ENCODE peak calls at places on chromosomes 16 and 17, in four cellular contexts. H is K562; Y is CD8-positive, alpha-beta memory T cell; R is adipocyte. U is an unnamed sample.
A peak's percentile ranks its signal among the peaks of the same experiment; 100 is the strongest.

GRCh38 chr17:38702900-38703741 is 2.0 kb upstream of the MLLT6 start:
- DNase-seq in H (no peak), Y (no peak), R (no peak), U (no peak)

GRCh38 chr16:70594569-70594968 is 51.8 kb upstream of the IL34 start:
- DNase-seq in H (no peak), Y (no peak), R (no peak), U (no peak)

GRCh38 chr17:74307984-74308773 is 17.8 kb upstream of the KIF19 start:
- DNase-seq in H (peak; percentile 35), Y (no peak), R (no peak), U (no peak)

GRCh38 chr16:68480084-68480995 is 32.0 kb upstream of the SMPD3 start:
- DNase-seq in H (no peak), Y (no peak), R (no peak), U (no peak)

GRCh38 chr16:72979974-72980373 is 68.0 kb downstream of the ZFHX3 start:
- DNase-seq in H (no peak), Y (no peak), R (no peak), U (no peak)

GRCh38 chr16:10959161-10959560 is 14.8 kb downstream of the CLEC16A start:
- DNase-seq in H (no peak), Y (no peak), R (no peak), U (no peak)

GRCh38 chr16:47565454-47565853 is 104.3 kb downstream of the PHKB start:
- DNase-seq in H (no peak), Y (no peak), R (no peak), U (no peak)

GRCh38 chr17:83135692-83136091 is 56.3 kb downstream of the METRNL start:
- DNase-seq in H (no peak), Y (no peak), R (no peak), U (no peak)

GRCh38 chr16:2493608-2494007 is 18.7 kb downstream of the TBC1D24 start:
- DNase-seq in H (no peak), Y (no peak), R (no peak), U (no peak)

GRCh38 chr16:27529962-27530361 is 19.8 kb downstream of the GTF3C1 start:
- DNase-seq in H (no peak), Y (no peak), R (peak; percentile 29), U (peak; percentile 24)

GRCh38 chr16:89574681-89575246 is 794 bp upstream of the CPNE7 start:
- DNase-seq in H (peak; percentile 86), Y (no peak), R (peak; percentile 93), U (no peak)

GRCh38 chr17:54727624-54728023 is 173.0 kb upstream of the TOM1L1 start:
- DNase-seq in H (no peak), Y (no peak), R (no peak), U (no peak)

GRCh38 chr17:18896947-18897346 is 39.0 kb downstream of the PRPSAP2 start:
- DNase-seq in H (no peak), Y (no peak), R (no peak), U (no peak)

GRCh38 chr17:18891541-18891940 is 33.6 kb downstream of the PRPSAP2 start:
- DNase-seq in H (no peak), Y (no peak), R (no peak), U (no peak)

DNA sequence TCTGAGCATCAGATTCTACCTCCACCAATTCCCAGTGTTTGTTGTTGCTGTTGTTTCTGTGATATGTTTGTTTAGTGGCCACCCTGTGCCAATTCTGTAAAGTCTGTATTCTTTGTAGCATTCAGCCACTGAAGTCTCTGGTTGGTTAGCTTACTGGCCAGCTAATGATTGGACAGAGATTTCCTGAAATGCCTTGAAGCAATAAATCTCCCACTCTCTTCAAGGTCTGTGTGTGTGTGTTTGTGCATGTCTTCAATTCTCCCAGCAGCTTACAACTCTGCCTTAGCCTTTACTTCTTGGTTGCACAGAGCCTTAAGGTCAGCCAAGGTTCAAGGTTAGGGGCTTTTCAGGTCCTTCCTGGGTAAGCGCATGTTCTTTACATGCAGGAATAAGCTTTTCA is 38.2 kb downstream of the PRPSAP2 start:
- DNase-seq in H (no peak), Y (no peak), R (no peak), U (no peak)
- H3K9me3 ChIP-seq in H (no peaks in the 10 kb centered on the region), Y (no peaks in the 10 kb centered on the region), R (no peaks in the 10 kb centered on the region), U (no peaks in the 10 kb centered on the region)

DNA sequence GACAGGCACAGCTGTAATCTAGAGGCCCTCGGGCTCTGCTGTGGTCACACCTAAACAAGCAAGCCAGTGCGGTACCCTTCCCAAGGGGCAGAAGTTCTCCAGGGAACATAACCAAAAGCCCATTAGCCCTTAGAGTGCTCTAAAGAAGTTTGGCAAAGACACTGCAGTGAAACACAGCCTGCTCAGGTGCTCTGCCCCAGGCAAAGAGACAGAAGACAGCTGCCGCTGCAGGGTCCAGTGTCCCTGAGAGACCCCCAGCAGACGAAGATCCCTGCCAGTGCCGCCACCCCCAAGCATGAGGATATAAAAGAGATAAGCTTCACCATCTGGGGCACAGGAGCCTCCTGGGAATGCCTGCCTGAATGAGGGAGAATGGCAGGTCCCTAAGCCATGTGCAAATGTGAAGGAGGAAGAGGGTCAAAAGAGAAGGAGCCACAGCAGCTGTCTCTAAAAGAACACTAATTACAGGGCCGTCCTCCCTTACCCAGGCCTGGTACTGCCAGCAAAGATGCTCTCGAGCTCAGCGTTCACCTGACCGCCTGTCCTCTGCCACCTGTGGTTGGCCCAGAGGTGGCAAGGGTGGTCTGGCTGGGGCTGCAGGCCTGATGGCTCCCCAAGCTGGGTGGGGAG is 29.7 kb downstream of the CUEDC1 start:
- DNase-seq in H (no peak), Y (no peak), R (no peak), U (no peak)
- H3K27me3 ChIP-seq in H (peaks cover 71% of the 10 kb centered on the region), Y (peaks cover 5% of the 10 kb centered on the region), R (no peaks in the 10 kb centered on the region), U (no peaks in the 10 kb centered on the region)

DNA sequence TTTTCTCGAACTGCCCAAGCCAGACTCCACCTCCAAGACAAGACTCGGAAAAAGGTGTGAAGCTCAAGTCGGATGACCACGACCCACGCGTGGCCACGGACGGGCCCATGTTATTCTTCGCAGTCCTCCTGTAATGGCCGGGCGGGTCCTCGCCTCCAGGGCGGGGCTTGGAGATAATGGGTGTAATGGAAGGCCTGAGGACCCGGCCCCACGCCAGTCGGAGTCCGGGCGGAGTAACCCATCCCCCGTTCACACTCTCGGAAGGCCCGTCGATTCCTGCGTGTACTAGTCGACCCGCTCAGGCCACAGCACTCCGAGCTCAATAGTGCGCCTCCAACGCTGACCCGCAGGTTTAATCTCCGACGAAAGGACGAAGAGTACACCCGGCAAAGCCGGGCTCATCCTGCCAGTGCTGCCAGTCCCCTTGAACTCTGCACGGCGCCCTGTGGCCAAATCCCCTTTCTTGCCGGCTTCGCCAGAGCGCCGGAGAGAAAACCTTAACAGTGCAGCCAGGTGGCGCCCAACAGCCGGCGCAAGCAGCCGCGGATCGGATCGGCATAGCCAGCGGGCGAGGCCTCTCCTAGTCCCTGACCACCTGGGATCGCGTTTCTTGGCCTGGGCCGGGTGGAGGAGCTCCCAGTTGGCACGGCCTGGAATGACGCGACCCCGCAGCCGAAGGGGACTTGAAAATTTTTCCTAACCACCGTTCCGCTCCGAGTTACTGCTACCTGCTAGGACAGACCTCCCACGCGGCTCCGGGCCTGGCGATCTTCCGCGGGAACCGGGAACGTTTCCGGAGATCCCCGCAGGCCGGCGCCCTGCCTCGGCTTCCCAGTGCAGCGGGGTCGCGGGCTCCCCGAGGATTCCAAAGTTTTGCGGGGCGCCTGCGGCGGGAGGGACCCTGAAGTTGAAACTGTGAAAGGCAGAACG is 762.0 kb downstream of the KCNJ18 start:
- DNase-seq in H (peak; percentile 9), Y (no peak), R (no peak), U (no peak)
- H3K9me3 ChIP-seq in H (no peaks in the 10 kb centered on the region), Y (no peaks in the 10 kb centered on the region), R (no peaks in the 10 kb centered on the region), U (peaks cover 24% of the 10 kb centered on the region)

GRCh38 chr16:58465817-58466216 is 34.1 kb upstream of the NDRG4 start:
- DNase-seq in H (no peak), Y (no peak), R (no peak), U (no peak)

GRCh38 chr16:58467915-58468314 is 32.0 kb upstream of the NDRG4 start:
- DNase-seq in H (no peak), Y (no peak), R (no peak), U (no peak)

GRCh38 chr16:58464916-58465731 is 34.8 kb upstream of the NDRG4 start:
- DNase-seq in H (no peak), Y (no peak), R (peak; percentile 13), U (no peak)

GRCh38 chr16:58464047-58464915 is 35.7 kb upstream of the NDRG4 start:
- DNase-seq in H (no peak), Y (no peak), R (peak; percentile 32), U (no peak)

DNA sequence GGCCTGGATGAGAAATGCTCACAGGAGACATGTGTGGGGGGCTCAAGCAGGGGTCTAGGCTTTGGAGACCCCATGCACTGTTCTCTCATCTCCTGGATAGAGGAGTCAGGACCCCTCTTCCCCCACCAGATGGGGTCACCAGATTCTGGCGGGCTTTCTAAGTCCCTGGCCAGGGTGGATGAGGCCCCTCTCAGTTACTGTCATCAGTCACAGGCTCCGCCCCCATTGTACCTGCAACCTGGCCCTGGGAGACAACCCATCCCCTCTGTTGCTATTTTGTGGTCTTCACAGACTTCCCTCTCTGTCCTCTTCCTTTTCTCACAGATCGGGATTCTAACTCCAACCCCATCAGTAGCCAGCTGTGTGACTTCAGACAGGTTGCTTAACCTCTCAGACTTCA is 33.5 kb upstream of the NDRG4 start:
- DNase-seq in H (no peak), Y (no peak), R (no peak), U (no peak)
- H3K27me3 ChIP-seq in H (peaks cover 58% of the 10 kb centered on the region), Y (peaks cover 23% of the 10 kb centered on the region), R (peaks cover 43% of the 10 kb centered on the region), U (peaks cover 45% of the 10 kb centered on the region)

GRCh38 chr16:35450648-35451047 is 1991.2 kb downstream of the TP53TG3F start:
- DNase-seq in H (no peak), Y (no peak), R (no peak), U (no peak)

GRCh38 chr16:35447010-35447558 is 1987.7 kb downstream of the TP53TG3F start:
- DNase-seq in H (no peak), Y (no peak), R (no peak), U (no peak)

GRCh38 chr16:35452471-35452870 is 1993.1 kb downstream of the TP53TG3F start:
- DNase-seq in H (no peak), Y (no peak), R (no peak), U (no peak)

GRCh38 chr16:35449663-35450062 is 1990.3 kb downstream of the TP53TG3F start:
- DNase-seq in H (no peak), Y (no peak), R (no peak), U (no peak)
- H3K9me3 ChIP-seq in H (no peaks in the 10 kb centered on the region), Y (peaks cover 8% of the 10 kb centered on the region), R (peaks cover 58% of the 10 kb centered on the region), U (peaks cover 33% of the 10 kb centered on the region)

DNA sequence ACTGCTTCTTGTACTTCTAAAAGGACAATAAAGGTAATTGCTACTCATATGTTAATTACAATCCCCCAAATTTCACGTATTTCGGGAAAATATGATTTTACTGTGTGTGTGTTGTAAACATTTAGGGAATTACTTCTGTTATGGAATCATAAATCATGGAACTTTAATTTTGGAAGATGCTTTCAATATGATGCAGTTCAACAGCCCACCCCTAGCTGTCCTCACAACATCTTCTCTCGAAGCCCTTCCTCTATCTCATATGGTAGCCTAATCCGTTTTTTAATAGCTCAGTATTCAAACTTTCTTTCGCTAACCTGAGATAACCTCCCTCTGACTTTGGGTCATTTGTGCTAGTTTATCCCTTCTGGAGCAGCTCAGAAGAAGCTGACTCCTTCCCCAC is 78.4 kb downstream of the ANKFN1 start:
- DNase-seq in H (no peak), Y (no peak), R (no peak), U (no peak)
- H3K27me3 ChIP-seq in H (no peaks in the 10 kb centered on the region), Y (no peaks in the 10 kb centered on the region), R (no peaks in the 10 kb centered on the region), U (no peaks in the 10 kb centered on the region)

DNA sequence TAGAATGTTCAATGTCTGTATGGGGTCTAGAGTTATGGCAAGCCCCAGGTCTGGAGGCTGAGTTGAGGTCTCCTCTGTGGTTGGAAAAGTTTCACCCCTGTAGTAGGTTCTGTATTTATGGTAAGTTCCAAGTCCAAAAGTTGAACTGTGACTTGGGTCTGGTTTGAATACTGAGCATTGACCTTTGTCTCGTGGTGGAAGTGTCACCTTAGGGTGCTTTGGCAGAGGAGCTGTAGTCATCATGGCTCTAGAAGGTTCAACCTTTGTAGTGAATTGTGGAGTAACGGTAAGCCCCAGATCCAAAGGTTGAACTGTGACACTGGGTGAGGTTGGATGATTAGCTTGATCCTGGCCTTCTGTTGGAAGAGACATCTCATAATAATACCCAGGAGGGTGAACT is 17.6 kb downstream of the RDM1 start:
- DNase-seq in H (no peak), Y (no peak), R (no peak), U (no peak)
- H3K9me3 ChIP-seq in H (no peaks in the 10 kb centered on the region), Y (no peaks in the 10 kb centered on the region), R (no peaks in the 10 kb centered on the region), U (no peaks in the 10 kb centered on the region)

U was measured in AG04450.